ENCODE peak calls at places on chromosomes 11 and 22, in ten cellular contexts. V is OCI-LY7, T is GM23338, L is uterus, X is stomach, B is K562, Q is AG04450, M is transverse colon, P is colonic mucosa, O is astrocyte of the spinal cord. S is an unnamed sample.
A peak's percentile ranks its signal among the peaks of the same experiment; 100 is the strongest.

GRCh38 chr22:22023581-22024137 is 41.1 kb upstream of the TOP3B start:
- DNase-seq in V (no peak), P (no peak), B (peak; percentile 63), O (no peak), M (no peak), Q (no peak), L (no peak), X (no peak), T (no peak), S (no peak)

GRCh38 chr11:131762346-131763110 is 392.1 kb downstream of the NTM start:
- DNase-seq in V (no peak), O (no peak), M (no peak), P (no peak), X (no peak), B (no peak), L (no peak), T (no peak), Q (no peak), S (no peak)

GRCh38 chr22:37401401-37401859 is 25.8 kb downstream of the ELFN2 start:
- DNase-seq in M (no peak), V (no peak), X (no peak), O (peak; percentile 63), T (no peak), B (no peak), L (no peak), P (peak; percentile 24), Q (no peak), S (no peak)

GRCh38 chr11:1178201-1178885 is 20.6 kb downstream of the MUC5AC start:
- DNase-seq in B (no peak), T (no peak), L (no peak), X (no peak), O (no peak), P (no peak), V (no peak), Q (no peak), M (no peak), S (no peak)

GRCh38 chr11:69352715-69353325 is 58.9 kb downstream of the MYEOV start:
- DNase-seq in L (no peak), P (peak; percentile 26), T (no peak), V (no peak), Q (peak; percentile 93), O (peak; percentile 90), B (peak; percentile 31), X (peak; percentile 23), M (peak; percentile 48), S (no peak)

GRCh38 chr11:128584253-128584652 is 3.1 kb downstream of the ETS1 start:
- DNase-seq in B (no peak), Q (no peak), O (no peak), T (peak; percentile 53), L (no peak), X (no peak), M (no peak), P (no peak), V (no peak), S (no peak)

GRCh38 chr11:35065566-35065965 is 73.4 kb upstream of the CD44 start:
- DNase-seq in B (no peak), L (peak; percentile 79), T (no peak), X (no peak), M (no peak), P (no peak), O (no peak), Q (no peak), V (no peak), S (no peak)

GRCh38 chr11:126310229-126310991 is 6.5 kb downstream of the DCPS start:
- DNase-seq in Q (no peak), V (peak; percentile 66), X (peak; percentile 74), O (peak; percentile 77), T (peak; percentile 83), M (peak; percentile 79), B (peak; percentile 83), P (peak; percentile 81), L (peak; percentile 74), S (peak; percentile 42)

GRCh38 chr11:10319691-10320090 is 14.8 kb downstream of the ADM start:
- DNase-seq in L (no peak), T (no peak), V (no peak), B (no peak), P (no peak), M (no peak), Q (no peak), O (no peak), X (no peak), S (no peak)

GRCh38 chr11:75428301-75428724 is 4.7 kb downstream of the KLHL35 start:
- DNase-seq in L (peak; percentile 85), Q (peak; percentile 57), X (peak; percentile 91), P (peak; percentile 89), T (peak; percentile 87), O (peak; percentile 91), B (no peak), V (peak; percentile 51), M (peak; percentile 84), S (peak; percentile 72)

GRCh38 chr11:60607483-60607882 is 91.9 kb upstream of the MS4A8 start:
- DNase-seq in T (peak; percentile 32), M (no peak), B (no peak), X (no peak), O (no peak), V (no peak), L (no peak), P (no peak), Q (no peak), S (no peak)
- TF ChIP-seq CTCF in T (no peak), M (no peak), B (no peak), X (no peak), O (no peak), V (peak; percentile 5), L (no peak), P (no peak), Q (no peak), S (no peak)

DNA sequence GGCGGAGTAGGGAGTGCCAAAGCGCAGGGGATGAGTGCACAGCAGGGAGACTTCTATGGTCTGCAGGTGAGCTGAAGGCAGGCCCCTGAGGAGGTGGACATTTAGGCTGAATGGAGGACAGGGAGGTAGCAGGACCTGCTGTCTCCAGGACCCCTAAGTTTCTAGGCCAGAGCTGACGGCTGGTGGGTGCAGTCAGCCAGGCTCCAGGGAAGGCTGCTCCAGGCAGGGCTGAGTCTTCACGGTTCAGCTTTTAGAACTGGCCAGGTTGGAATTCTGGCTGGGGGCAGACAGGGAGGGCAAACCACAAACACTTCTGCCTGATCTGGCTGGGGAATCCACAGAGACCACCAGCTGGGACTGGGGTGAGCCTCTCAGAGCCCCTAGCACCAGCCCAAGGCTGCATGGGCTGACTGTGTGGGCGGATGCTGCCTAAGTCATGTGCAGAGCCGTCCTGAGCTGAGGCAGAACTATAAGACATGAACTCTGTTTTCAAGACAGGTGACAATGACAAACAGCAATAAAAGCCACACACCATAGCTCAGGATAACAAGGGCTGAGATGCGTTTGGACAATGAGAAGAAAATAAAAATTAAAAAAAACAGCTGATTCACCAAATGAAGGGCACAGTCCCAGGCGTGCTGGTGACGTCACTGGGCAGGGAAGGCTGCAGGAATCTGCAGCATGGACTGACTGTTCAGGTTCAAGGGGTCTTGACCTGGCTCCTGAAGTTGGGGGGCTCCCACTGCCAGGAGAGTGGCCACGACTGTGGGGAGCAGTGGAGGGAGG is 10.4 kb upstream of the MALAT1 start:
- DNase-seq in P (peak; percentile 72), Q (no peak), M (peak; percentile 74), V (peak; percentile 63), O (peak; percentile 78), L (peak; percentile 85), X (no peak), B (peak; percentile 41), T (no peak), S (no peak)
- H3K4me3 ChIP-seq in P (no peak overlapping the region), Q (peak overlapping the region; percentile 45), M (peak overlapping the region; percentile 7), V (peak overlapping the region; percentile 37), O (peak overlapping the region; percentile 2), L (peak overlapping the region; percentile 18), X (no peak overlapping the region), B (no peak overlapping the region), T (peak overlapping the region; percentile 49), S (no peak overlapping the region)

GRCh38 chr11:77113382-77114088 is 10.9 kb downstream of the OMP start:
- DNase-seq in B (peak; percentile 58), O (peak; percentile 45), M (no peak), P (no peak), L (no peak), T (peak; percentile 86), Q (no peak), V (peak; percentile 18), X (peak; percentile 55), S (no peak)
- TF ChIP-seq CTCF in B (peak; percentile 71), O (peak; percentile 80), M (peak; percentile 40), P (peak; percentile 40), L (no peak), T (peak; percentile 77), Q (peak; percentile 74), V (peak; percentile 73), X (no peak), S (no peak)

DNA sequence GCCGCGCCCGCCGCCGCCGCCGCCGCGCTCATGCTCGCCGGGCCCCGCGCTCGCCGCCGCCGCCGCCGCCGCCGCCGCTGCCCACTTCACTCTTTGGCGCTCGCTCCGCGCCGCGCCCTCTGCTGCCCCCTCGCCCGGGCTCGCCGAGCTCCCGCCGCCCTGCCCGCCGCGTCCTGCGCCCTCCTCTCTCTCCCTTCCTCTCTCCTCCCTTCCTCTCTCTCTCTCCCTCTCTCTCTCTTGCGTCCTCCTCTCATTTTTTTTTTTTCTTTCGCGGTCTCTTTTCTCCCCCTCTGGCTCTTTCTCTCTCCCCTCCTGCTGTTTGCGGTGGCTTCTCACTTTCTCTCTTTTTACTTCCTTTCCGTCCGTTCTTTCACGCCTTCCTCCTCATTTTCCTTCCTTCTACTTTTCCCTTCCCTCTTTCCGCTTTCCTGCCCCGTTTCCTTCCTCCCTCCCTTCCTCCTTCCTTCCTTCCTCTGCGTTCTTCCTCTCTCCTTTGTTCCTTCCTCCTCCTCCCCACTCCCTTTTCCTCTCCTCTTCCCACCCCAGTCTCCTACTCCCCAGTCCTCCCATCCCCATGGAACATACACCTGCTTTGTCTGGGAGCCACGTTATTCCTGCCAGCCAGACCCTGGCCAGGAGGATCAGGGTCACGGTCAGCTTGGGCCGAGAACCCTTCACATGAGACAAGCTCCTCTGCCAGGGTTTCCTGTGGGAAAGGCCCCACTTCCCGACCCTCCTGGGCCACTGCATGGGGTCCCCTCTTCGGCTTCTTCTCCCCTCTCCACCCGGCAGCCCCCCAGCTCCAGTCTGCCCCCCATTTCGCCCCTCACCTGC is 19.3 kb upstream of the SHISAL1 start:
- DNase-seq in V (no peak), Q (no peak), X (no peak), T (peak; percentile 68), M (no peak), P (no peak), B (no peak), O (no peak), L (no peak), S (no peak)
- H3K4me3 ChIP-seq in V (no peak overlapping the region), Q (peak overlapping the region; percentile 39), X (peak overlapping the region; percentile 31), T (peak overlapping the region; percentile 68), M (peak overlapping the region; percentile 36), P (no peak overlapping the region), B (no peak overlapping the region), O (peak overlapping the region; percentile 13), L (peak overlapping the region; percentile 28), S (no peak overlapping the region)

GRCh38 chr22:41245917-41246499 is 5.3 kb upstream of the CHADL start:
- DNase-seq in X (no peak), V (no peak), L (no peak), T (peak; percentile 81), Q (no peak), B (no peak), M (no peak), P (no peak), O (no peak), S (peak; percentile 22)
- TF ChIP-seq CTCF in X (no peak), V (peak; percentile 40), L (no peak), T (peak; percentile 72), Q (no peak), B (no peak), M (no peak), P (no peak), O (peak; percentile 2), S (no peak)

GRCh38 chr11:61609000-61609969 is 28.4 kb upstream of the SYT7 start:
- DNase-seq in P (peak; percentile 86), V (no peak), B (no peak), X (no peak), M (peak; percentile 79), O (no peak), Q (no peak), L (no peak), T (no peak), S (no peak)
- H3K4me3 ChIP-seq in P (no peak overlapping the region), V (no peak overlapping the region), B (no peak overlapping the region), X (no peak overlapping the region), M (no peak overlapping the region), O (no peak overlapping the region), Q (no peak overlapping the region), L (no peak overlapping the region), T (no peak overlapping the region), S (no peak overlapping the region)

S was measured in CD8-positive, alpha-beta T cell.